ENCODE peak calls at places on chromosome 19, in six cellular contexts. D is MM.1S, T is fibroblast of the aortic adventitia, Q is K562, L is breast epithelium, M is testis. Z is an unnamed sample.
A peak's percentile ranks its signal among the peaks of the same experiment; 100 is the strongest.

GRCh38 chr19:7340959-7341837 is 7.5 kb upstream of the ARHGEF18 start:
- DNase-seq in D (peak; percentile 88), T (peak; percentile 82), Q (peak; percentile 67), L (peak; percentile 64), M (peak; percentile 90), Z (peak; percentile 82)

GRCh38 chr19:46839752-46840151 is 10.9 kb downstream of the AP2S1 start:
- DNase-seq in D (no peak), T (no peak), Q (peak; percentile 16), L (peak; percentile 46), M (no peak), Z (no peak)

GRCh38 chr19:47280183-47280797 is 5.6 kb downstream of the INAFM1 start:
- DNase-seq in D (peak; percentile 57), T (no peak), Q (peak; percentile 73), L (no peak), M (peak; percentile 40), Z (no peak)

GRCh38 chr19:391726-392374 is 17.1 kb downstream of the C2CD4C start:
- DNase-seq in D (no peak), T (no peak), Q (no peak), L (no peak), M (no peak), Z (no peak)

GRCh38 chr19:6533000-6533328 is 2.1 kb downstream of the TNFSF9 start:
- DNase-seq in D (no peak), T (no peak), Q (no peak), L (no peak), M (no peak), Z (no peak)

GRCh38 chr19:11152318-11153062 is 3.1 kb downstream of the SPC24 start:
- DNase-seq in D (no peak), T (peak; percentile 92), Q (no peak), L (peak; percentile 84), M (peak; percentile 53), Z (peak; percentile 83)

GRCh38 chr19:29779921-29780320 is 31.9 kb upstream of the CCNE1 start:
- DNase-seq in D (no peak), T (no peak), Q (no peak), L (no peak), M (no peak), Z (no peak)

GRCh38 chr19:46785054-46785979 is 3.1 kb downstream of the SLC1A5 start:
- DNase-seq in D (no peak), T (peak; percentile 56), Q (no peak), L (no peak), M (no peak), Z (peak; percentile 24)

GRCh38 chr19:20928371-20928770 is 5.3 kb downstream of the ZNF85 start:
- DNase-seq in D (no peak), T (peak; percentile 23), Q (no peak), L (no peak), M (no peak), Z (peak; percentile 77)

GRCh38 chr19:5141926-5142724 is 173.2 kb downstream of the KDM4B start:
- DNase-seq in D (no peak), T (no peak), Q (no peak), L (no peak), M (no peak), Z (no peak)

GRCh38 chr19:46737275-46737654 is 8.6 kb upstream of the FKRP start:
- DNase-seq in D (no peak), T (no peak), Q (peak; percentile 47), L (no peak), M (no peak), Z (no peak)

GRCh38 chr19:12721656-12722565 is 1.8 kb downstream of the TNPO2 start:
- DNase-seq in D (peak; percentile 32), T (peak; percentile 66), Q (peak; percentile 89), L (peak; percentile 69), M (peak; percentile 73), Z (peak; percentile 65)

GRCh38 chr19:14139944-14140343 is 3.6 kb upstream of the ASF1B start:
- DNase-seq in D (no peak), T (no peak), Q (no peak), L (no peak), M (no peak), Z (peak; percentile 32)

GRCh38 chr19:5251096-5252065 is 89.2 kb downstream of the PTPRS start:
- DNase-seq in D (no peak), T (no peak), Q (no peak), L (no peak), M (no peak), Z (no peak)

GRCh38 chr19:29431332-29431731 is 94.5 kb upstream of the VSTM2B start:
- DNase-seq in D (no peak), T (no peak), Q (no peak), L (no peak), M (no peak), Z (no peak)

GRCh38 chr19:38009650-38010229 is 102.7 kb downstream of the SIPA1L3 start:
- DNase-seq in D (no peak), T (no peak), Q (no peak), L (no peak), M (no peak), Z (no peak)

GRCh38 chr19:46739290-46739771 is 6.5 kb upstream of the FKRP start:
- DNase-seq in D (no peak), T (no peak), Q (no peak), L (peak; percentile 61), M (peak; percentile 51), Z (no peak)

GRCh38 chr19:11832253-11832912 is 16.1 kb upstream of the ZNF439 start:
- DNase-seq in D (no peak), T (no peak), Q (no peak), L (no peak), M (no peak), Z (no peak)

GRCh38 chr19:38247734-38248268 is 8.4 kb downstream of the PPP1R14A start:
- DNase-seq in D (no peak), T (peak; percentile 94), Q (no peak), L (no peak), M (no peak), Z (peak; percentile 76)

GRCh38 chr19:11856568-11857264 is 8.2 kb downstream of the ZNF439 start:
- DNase-seq in D (no peak), T (no peak), Q (no peak), L (no peak), M (no peak), Z (no peak)

GRCh38 chr19:39765091-39766076 is 13.3 kb upstream of the LEUTX start:
- DNase-seq in D (peak; percentile 31), T (peak; percentile 61), Q (peak; percentile 61), L (no peak), M (peak; percentile 78), Z (peak; percentile 59)
- TF ChIP-seq CTCF in D (peak; percentile 79), T (peak; percentile 90), Q (peak; percentile 78), L (peak; percentile 34), M (peak; percentile 76), Z (peak; percentile 78)

DNA sequence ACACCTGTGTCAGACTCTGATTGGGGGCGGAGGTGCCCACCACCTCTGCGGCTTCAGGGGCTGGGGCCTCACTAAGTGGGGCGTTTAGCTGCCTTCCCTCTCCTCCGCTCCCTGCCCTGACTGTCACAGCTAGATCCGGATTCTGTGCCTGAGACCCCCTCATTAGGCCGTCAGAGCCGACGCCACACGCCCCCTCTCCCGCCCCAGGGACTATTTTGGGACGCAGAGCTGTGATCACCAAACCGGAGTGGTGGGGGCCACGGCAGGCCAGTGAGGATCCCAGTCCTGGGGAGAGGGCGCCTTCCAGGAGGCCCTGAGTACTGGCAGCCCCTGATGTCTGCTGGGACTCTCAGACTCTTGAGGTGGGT is 762 bp downstream of the KANK3 start:
- DNase-seq in D (no peak), T (no peak), Q (no peak), L (no peak), M (no peak), Z (no peak)
- H3K4me3 ChIP-seq in D (no peak overlapping the region), T (no peak overlapping the region), Q (no peak overlapping the region), L (peak overlapping the region; percentile 57), M (peak overlapping the region; percentile 50), Z (peak overlapping the region; percentile 21)

DNA sequence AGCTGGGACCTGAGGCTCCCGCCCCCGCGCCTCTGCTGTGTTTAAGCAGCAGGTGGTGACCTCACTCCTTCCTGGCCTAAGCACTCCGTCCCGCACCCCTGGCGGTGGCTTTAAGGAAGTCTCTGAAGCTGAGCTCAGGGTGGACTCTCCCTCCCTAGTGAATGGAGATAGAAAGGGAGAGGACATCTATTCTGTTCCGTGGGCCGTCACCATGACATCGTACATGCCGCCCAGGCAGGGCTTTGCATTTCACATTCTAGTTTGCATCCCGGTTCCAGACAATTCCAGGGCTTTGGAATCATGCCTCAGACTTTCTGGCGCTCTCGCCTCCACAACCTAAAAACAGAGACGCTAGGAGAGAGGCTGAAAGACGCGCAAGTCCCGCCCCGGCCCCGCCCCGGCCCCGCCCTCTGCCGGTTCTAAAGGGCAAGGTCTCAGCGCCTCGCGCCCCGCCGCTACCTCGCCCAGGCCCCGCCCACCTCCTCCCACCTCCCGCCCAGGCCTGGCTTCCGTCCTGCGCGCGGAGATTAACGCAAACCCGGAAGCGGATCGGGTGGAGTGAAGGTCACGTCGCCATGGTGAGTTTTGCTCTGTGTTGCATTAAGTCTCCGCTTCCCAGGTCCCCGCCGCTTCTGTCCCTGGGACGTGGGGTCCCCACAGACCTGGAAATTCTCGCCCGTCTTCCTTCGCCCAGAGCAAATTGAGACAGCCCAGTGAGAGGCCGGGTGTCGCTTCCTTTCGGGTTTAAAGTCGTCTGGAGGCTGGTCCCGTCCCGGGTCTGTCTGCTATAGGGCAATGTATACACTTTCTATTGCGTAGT is at the start of gene ZNF808:
- DNase-seq in D (peak; percentile 79), T (peak; percentile 84), Q (peak; percentile 89), L (peak; percentile 95), M (peak; percentile 97), Z (peak; percentile 92)
- TF ChIP-seq CTCF in D (peak; percentile 43), T (peak; percentile 76), Q (peak; percentile 80), L (peak; percentile 82), M (peak; percentile 48), Z (peak; percentile 71)

GRCh38 chr19:54738715-54739114 is 402 bp downstream of the KIR2DL3 start:
- DNase-seq in D (no peak), T (no peak), Q (no peak), L (no peak), M (no peak), Z (no peak)

GRCh38 chr19:54739587-54740497 is 1.5 kb downstream of the KIR2DL3 start:
- DNase-seq in D (no peak), T (no peak), Q (no peak), L (no peak), M (no peak), Z (no peak)
- H3K4me3 ChIP-seq in D (no peak overlapping the region), T (no peak overlapping the region), Q (no peak overlapping the region), L (no peak overlapping the region), M (no peak overlapping the region), Z (no peak overlapping the region)

GRCh38 chr19:17881701-17882100 is 10.0 kb downstream of the SLC5A5 start:
- DNase-seq in D (no peak), T (no peak), Q (no peak), L (no peak), M (no peak), Z (no peak)

GRCh38 chr19:17888260-17888659 is 16.5 kb downstream of the SLC5A5 start:
- DNase-seq in D (no peak), T (no peak), Q (no peak), L (no peak), M (no peak), Z (no peak)

GRCh38 chr19:17886515-17886914 is 14.8 kb downstream of the SLC5A5 start:
- DNase-seq in D (no peak), T (no peak), Q (no peak), L (no peak), M (no peak), Z (no peak)

GRCh38 chr19:17879466-17879865 is 7.7 kb downstream of the SLC5A5 start:
- DNase-seq in D (no peak), T (no peak), Q (no peak), L (no peak), M (no peak), Z (no peak)

GRCh38 chr19:17883627-17884413 is 12.1 kb downstream of the SLC5A5 start:
- DNase-seq in D (no peak), T (no peak), Q (peak; percentile 97), L (no peak), M (no peak), Z (no peak)
- TF ChIP-seq CTCF in D (no peak), T (no peak), Q (peak; percentile 8), L (no peak), M (no peak), Z (no peak)

GRCh38 chr19:1567116-1567847 is 843 bp downstream of the MEX3D start:
- DNase-seq in D (no peak), T (peak; percentile 28), Q (peak; percentile 55), L (peak; percentile 31), M (no peak), Z (peak; percentile 14)
- H3K4me3 ChIP-seq in D (peak overlapping the region; percentile 45), T (peak overlapping the region; percentile 79), Q (peak overlapping the region; percentile 50), L (peak overlapping the region; percentile 80), M (peak overlapping the region; percentile 76), Z (peak overlapping the region; percentile 78)

Z was measured in cardiac fibroblast.